ENCODE peak calls at places on chromosomes 12 and 14, in seven cellular contexts. W is H7, J is lung, H is heart left ventricle, S is brain microvascular endothelial cell, K is mucosa of descending colon, B is A673. G is an unnamed sample.

GRCh38 chr14:89040438-89041244 is 216.2 kb downstream of the TTC8 start:
- DNase-seq in W (peak), J (peak), H (peak), S (peak), K (peak), B (peak), G (peak)

GRCh38 chr14:21264025-21264801 is 5.0 kb downstream of the HNRNPC start:
- DNase-seq in W (no peak), J (no peak), H (no peak), S (no peak), K (no peak), B (peak), G (no peak)

GRCh38 chr12:53938276-53939140 is at the start of gene HOXC13:
- DNase-seq in W (peak), J (no peak), H (no peak), S (peak), K (no peak), B (peak), G (no peak)

GRCh38 chr12:124276337-124276736 is 18.6 kb upstream of the RFLNA start:
- DNase-seq in W (no peak), J (no peak), H (no peak), S (no peak), K (no peak), B (no peak), G (no peak)

GRCh38 chr12:109844983-109845841 is 12.0 kb upstream of the TRPV4 start:
- DNase-seq in W (peak), J (peak), H (peak), S (peak), K (peak), B (peak), G (peak)

GRCh38 chr12:114674201-114675047 is 9.6 kb downstream of the TBX3 start:
- DNase-seq in W (peak), J (no peak), H (no peak), S (no peak), K (no peak), B (no peak), G (no peak)

GRCh38 chr12:27652174-27652763 is 44.0 kb upstream of the REP15 start:
- DNase-seq in W (peak), J (peak), H (no peak), S (peak), K (no peak), B (peak), G (no peak)

GRCh38 chr14:95518045-95518751 is 1.7 kb upstream of the SYNE3 start:
- DNase-seq in W (no peak), J (no peak), H (no peak), S (peak), K (no peak), B (no peak), G (no peak)

GRCh38 chr12:51118706-51119105 is 35.3 kb upstream of the CSRNP2 start:
- DNase-seq in W (no peak), J (no peak), H (no peak), S (no peak), K (no peak), B (no peak), G (no peak)

GRCh38 chr12:1346126-1346525 is 248.3 kb downstream of the FBXL14 start:
- DNase-seq in W (no peak), J (no peak), H (no peak), S (no peak), K (no peak), B (no peak), G (no peak)

GRCh38 chr12:4857472-4858291 is 52.0 kb upstream of the KCNA1 start:
- DNase-seq in W (peak), J (peak), H (no peak), S (peak), K (no peak), B (peak), G (peak)

GRCh38 chr12:9707356-9707755 is 25.5 kb downstream of the CLECL1 start:
- DNase-seq in W (no peak), J (no peak), H (no peak), S (no peak), K (peak), B (no peak), G (no peak)

GRCh38 chr14:68349900-68350323 is 443.0 kb downstream of the ZFP36L1 start:
- DNase-seq in W (no peak), J (no peak), H (no peak), S (peak), K (no peak), B (peak), G (no peak)

GRCh38 chr14:42869681-42870080 is 1263.0 kb downstream of the LRFN5 start:
- DNase-seq in W (no peak), J (no peak), H (no peak), S (no peak), K (no peak), B (no peak), G (no peak)

GRCh38 chr14:55126932-55127490 is 2.0 kb upstream of the LGALS3 start:
- DNase-seq in W (no peak), J (no peak), H (no peak), S (no peak), K (no peak), B (no peak), G (no peak)

GRCh38 chr14:55127491-55127951 is 1.5 kb upstream of the LGALS3 start:
- DNase-seq in W (no peak), J (no peak), H (no peak), S (peak), K (no peak), B (no peak), G (no peak)

GRCh38 chr14:55129428-55130193 is 559 bp downstream of the LGALS3 start:
- DNase-seq in W (peak), J (peak), H (peak), S (peak), K (peak), B (peak), G (no peak)

GRCh38 chr14:55129086-55129427 is at the start of gene LGALS3:
- DNase-seq in W (peak), J (peak), H (peak), S (no peak), K (peak), B (no peak), G (no peak)

DNA sequence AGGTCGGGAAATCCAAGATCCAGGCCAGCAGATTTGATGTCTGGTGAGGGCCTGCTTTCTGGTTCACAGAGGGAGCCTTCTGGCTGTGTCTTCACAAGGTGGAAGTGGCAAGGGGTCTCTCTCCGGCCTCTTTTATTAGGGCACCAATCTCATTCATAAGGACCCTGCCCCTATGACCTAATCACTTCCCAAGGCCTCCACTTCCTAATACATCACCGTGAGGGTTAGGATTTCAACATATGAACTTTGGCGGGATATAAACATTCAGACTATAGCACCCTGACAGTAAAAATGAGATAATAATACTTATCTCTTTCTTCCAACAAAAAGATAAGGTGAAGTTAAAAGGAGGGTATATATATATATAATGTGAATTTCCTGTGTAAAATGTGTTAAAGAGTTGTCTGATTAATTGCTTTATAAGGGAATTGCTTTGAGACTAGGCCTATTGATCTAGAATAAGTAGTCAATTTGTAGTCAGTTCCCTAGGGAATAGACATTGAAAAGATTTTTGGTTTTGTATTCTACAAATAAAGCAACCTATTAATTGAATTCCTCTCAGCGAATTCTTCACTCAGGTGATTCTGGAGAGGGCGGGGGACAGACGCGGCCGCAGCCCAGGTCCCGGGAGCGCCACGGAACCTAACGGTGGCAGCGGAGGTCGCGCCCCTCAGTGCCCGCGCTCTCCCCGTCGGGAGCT is 516 bp upstream of the LGALS3 start:
- DNase-seq in W (no peak), J (no peak), H (no peak), S (no peak), K (no peak), B (no peak), G (no peak)
- H3K4me3 ChIP-seq in W (peak), J (peak), H (peak), S (peak), K (peak), B (peak), G (peak)

DNA sequence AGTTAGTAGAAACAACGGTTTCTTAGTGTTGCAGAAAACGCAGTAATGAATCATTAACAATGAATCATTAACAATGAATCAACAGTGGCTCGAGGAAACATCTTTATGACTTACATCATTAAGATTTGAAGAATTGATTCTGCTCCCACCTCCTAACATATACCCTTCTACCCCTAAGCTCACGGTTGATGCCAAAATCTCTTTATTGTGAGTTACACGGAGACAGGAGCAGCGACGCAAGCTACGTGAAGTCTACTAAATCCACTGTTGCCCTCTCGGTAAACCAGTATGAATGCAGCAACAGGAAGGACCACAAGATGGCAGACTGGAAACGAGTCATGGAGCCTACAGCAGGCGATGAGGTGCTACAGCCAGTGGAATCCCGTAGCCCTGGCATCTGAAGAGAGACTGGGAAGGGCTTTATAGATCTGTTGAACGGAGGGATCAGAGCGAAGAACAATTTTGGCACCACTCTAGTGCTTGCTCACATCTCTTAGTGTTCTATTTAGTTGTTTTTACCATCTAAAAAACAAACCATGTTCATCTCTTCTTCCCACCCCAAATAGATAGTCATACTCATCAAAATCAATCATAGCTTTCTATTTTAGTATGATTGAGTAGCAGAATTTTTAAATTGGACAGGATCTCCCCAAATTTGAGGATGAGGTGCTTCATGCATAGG is 332.7 kb downstream of the DUSP6 start:
- DNase-seq in W (peak), J (peak), H (peak), S (peak), K (no peak), B (peak), G (peak)
- H3K4me3 ChIP-seq in W (no peak), J (no peak), H (no peak), S (peak), K (no peak), B (peak), G (peak)

GRCh38 chr12:130838951-130839769 is at the start of gene STX2:
- DNase-seq in W (peak), J (peak), H (peak), S (peak), K (peak), B (peak), G (peak)

GRCh38 chr12:130835436-130835835 is 3.6 kb downstream of the STX2 start:
- DNase-seq in W (no peak), J (no peak), H (no peak), S (no peak), K (no peak), B (no peak), G (no peak)

GRCh38 chr12:130835011-130835410 is 4.0 kb downstream of the STX2 start:
- DNase-seq in W (no peak), J (no peak), H (no peak), S (no peak), K (no peak), B (no peak), G (no peak)

GRCh38 chr12:130839770-130840355 is 813 bp upstream of the STX2 start:
- DNase-seq in W (no peak), J (no peak), H (no peak), S (no peak), K (no peak), B (no peak), G (no peak)

GRCh38 chr12:130838284-130838950 is 633 bp downstream of the STX2 start:
- DNase-seq in W (no peak), J (peak), H (peak), S (peak), K (peak), B (peak), G (peak)
- H3K4me3 ChIP-seq in W (peak), J (peak), H (peak), S (peak), K (peak), B (peak), G (peak)

DNA sequence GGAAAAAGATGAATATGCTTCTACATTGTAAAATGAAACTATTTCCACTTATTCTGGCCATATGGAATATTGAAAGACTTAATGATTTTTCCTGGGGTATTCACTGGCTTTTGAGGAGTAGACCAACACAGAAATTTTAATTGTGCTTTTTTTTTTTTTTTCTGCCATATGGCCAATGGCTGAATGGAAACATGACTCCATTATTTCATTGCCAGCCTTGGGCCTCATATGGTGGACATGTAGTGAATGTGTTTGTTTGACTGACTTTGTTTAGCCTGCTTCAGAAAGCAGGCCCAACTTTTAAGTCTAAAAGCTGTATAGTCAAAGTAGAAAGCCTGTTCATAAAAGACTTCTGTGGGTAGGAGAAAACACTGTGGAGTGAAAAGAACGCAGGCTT is 2.4 kb downstream of the GNG2 start:
- DNase-seq in W (no peak), J (no peak), H (no peak), S (no peak), K (no peak), B (no peak), G (no peak)
- H3K4me3 ChIP-seq in W (no peak), J (no peak), H (no peak), S (no peak), K (no peak), B (no peak), G (peak)

DNA sequence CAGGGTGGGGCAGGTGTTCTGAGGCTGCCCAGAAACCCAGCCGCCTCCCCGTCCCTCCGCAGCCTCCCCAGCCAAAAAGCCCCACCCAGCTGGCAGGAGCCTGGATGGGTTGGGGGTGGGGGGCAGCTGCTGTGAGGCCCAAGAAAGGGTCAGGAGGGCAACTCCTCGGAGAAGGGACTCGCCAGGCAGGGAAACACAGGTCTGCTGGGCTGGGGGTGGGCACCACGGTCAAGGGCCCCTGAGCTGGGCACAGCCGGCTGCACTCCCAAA is 11.1 kb downstream of the AHNAK2 start:
- DNase-seq in W (no peak), J (no peak), H (peak), S (no peak), K (peak), B (no peak), G (no peak)
- H3K4me3 ChIP-seq in W (no peak), J (no peak), H (no peak), S (no peak), K (no peak), B (no peak), G (no peak)

GRCh38 chr12:38138225-38139221 is 178.1 kb upstream of the ALG10B start:
- DNase-seq in W (peak), J (peak), H (no peak), S (peak), K (peak), B (peak), G (no peak)
- H3K4me3 ChIP-seq in W (peak), J (peak), H (no peak), S (peak), K (no peak), B (peak), G (peak)

DNA sequence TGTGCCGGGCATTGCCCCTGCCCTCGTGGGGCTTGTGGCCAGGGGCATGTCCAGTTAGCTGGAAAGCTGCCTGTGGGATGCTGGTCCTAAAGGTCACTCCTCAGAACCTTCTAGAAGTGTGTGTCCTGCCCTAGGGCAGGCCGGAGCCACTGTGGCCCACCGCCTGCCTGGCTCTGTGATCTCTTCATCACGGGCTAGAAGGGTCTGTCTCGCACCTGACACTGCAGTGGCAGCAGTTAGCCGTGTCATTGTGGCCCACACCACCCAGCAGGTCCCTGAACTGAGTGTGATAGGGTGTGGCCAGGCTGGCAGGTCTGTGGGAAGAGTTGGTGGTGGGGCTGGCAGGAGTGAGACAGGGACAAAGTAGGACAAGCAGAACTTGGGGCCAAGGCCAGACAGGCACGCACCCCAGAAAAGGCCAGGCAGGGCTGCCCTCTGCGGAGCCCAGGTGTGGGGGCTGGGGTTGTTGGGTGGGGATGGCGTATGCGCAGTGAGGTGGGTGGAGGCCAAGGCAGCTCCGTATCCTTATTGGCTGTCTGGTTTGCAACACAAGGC is 41.2 kb downstream of the ADGRD1 start:
- DNase-seq in W (no peak), J (no peak), H (no peak), S (no peak), K (no peak), B (no peak), G (no peak)
- H3K4me3 ChIP-seq in W (no peak), J (no peak), H (no peak), S (no peak), K (no peak), B (no peak), G (no peak)

GRCh38 chr14:63292805-63293204 is 25.9 kb downstream of the GPHB5 start:
- DNase-seq in W (no peak), J (no peak), H (no peak), S (no peak), K (no peak), B (no peak), G (no peak)

GRCh38 chr14:63297387-63297786 is 21.3 kb downstream of the GPHB5 start:
- DNase-seq in W (no peak), J (no peak), H (no peak), S (no peak), K (no peak), B (no peak), G (no peak)

GRCh38 chr14:63295991-63296630 is 22.6 kb downstream of the GPHB5 start:
- DNase-seq in W (no peak), J (no peak), H (no peak), S (peak), K (no peak), B (no peak), G (no peak)

GRCh38 chr14:63290741-63291286 is 27.9 kb downstream of the GPHB5 start:
- DNase-seq in W (no peak), J (no peak), H (no peak), S (no peak), K (no peak), B (no peak), G (no peak)

DNA sequence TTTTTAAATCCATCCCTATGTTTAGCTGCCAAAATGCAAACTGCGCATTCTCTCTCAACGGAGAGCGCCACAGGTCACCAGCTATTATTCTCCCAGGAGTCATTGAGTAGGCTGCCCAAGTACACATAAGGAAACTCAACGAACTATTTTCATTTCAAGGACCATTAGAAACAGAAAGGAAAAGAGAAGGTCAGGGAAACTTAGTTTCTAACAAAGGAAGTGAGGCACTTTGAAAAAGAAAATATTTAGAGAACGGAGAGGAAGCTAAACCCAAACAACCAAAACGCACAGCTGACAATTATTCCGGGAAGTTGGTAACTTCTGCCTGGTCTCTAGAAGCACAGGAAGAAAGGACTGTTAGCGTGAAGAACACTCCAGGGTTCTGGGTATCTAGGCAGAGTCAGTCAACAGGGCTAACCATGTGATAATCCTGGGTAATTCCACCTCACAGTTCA is 23.5 kb downstream of the GPHB5 start:
- DNase-seq in W (no peak), J (no peak), H (no peak), S (no peak), K (no peak), B (no peak), G (no peak)
- H3K4me3 ChIP-seq in W (no peak), J (no peak), H (no peak), S (peak), K (no peak), B (no peak), G (no peak)

DNA sequence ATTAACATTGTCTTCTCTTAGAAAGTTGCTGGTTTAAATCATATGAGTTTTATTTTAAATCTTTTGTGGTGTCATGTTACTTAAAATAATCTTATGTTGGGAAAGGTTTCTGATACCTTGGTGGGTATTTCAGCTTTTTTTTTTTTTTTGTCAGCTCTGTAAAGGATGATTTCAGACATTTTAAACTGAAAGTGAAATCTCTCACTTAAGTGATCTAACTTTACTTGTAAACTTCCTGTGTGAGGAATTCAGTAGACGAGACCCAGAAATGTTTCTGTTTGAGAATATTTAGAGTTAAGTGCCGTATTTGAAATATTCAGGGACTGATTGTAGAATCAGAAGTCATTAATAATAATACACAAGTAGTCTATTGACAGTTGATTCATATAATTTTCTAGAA is 37.8 kb downstream of the PROX2 start:
- DNase-seq in W (no peak), J (no peak), H (no peak), S (no peak), K (no peak), B (no peak), G (peak)
- H3K4me3 ChIP-seq in W (no peak), J (no peak), H (no peak), S (no peak), K (no peak), B (no peak), G (no peak)